ENCODE peak calls at places on chromosome 5, in five cellular contexts. One of them, this sample, is unnamed.

GRCh38 chr5:112125910-112126309 is 293.2 kb downstream of the EPB41L4A start:
- DNase-seq in Panc1: no peak
- DNase-seq in CD8-positive, alpha-beta T cell: no peak
- DNase-seq in dorsolateral prefrontal cortex: no peak
- DNase-seq in sigmoid colon: no peak
- DNase-seq in this sample: no peak

GRCh38 chr5:83368317-83368716 is 103.2 kb upstream of the VCAN start:
- DNase-seq in Panc1: no peak
- DNase-seq in CD8-positive, alpha-beta T cell: no peak
- DNase-seq in dorsolateral prefrontal cortex: no peak
- DNase-seq in sigmoid colon: no peak
- DNase-seq in this sample: no peak

GRCh38 chr5:64612349-64612961 is 77.8 kb upstream of the SHISAL2B start:
- DNase-seq in Panc1: peak
- DNase-seq in CD8-positive, alpha-beta T cell: no peak
- DNase-seq in dorsolateral prefrontal cortex: no peak
- DNase-seq in sigmoid colon: no peak
- DNase-seq in this sample: peak

GRCh38 chr5:37857696-37858095 is 17.9 kb upstream of the GDNF start:
- DNase-seq in Panc1: no peak
- DNase-seq in CD8-positive, alpha-beta T cell: no peak
- DNase-seq in dorsolateral prefrontal cortex: no peak
- DNase-seq in sigmoid colon: no peak
- DNase-seq in this sample: no peak

GRCh38 chr5:122941737-122942136 is 94.8 kb downstream of the PPIC start:
- DNase-seq in Panc1: no peak
- DNase-seq in CD8-positive, alpha-beta T cell: no peak
- DNase-seq in dorsolateral prefrontal cortex: no peak
- DNase-seq in sigmoid colon: no peak
- DNase-seq in this sample: no peak

GRCh38 chr5:173581408-173582197 is 34.8 kb downstream of the BOD1 start:
- DNase-seq in Panc1: no peak
- DNase-seq in CD8-positive, alpha-beta T cell: no peak
- DNase-seq in dorsolateral prefrontal cortex: no peak
- DNase-seq in sigmoid colon: no peak
- DNase-seq in this sample: no peak

GRCh38 chr5:33105521-33105941 is 335.2 kb upstream of the TARS1 start:
- DNase-seq in Panc1: no peak
- DNase-seq in CD8-positive, alpha-beta T cell: no peak
- DNase-seq in dorsolateral prefrontal cortex: no peak
- DNase-seq in sigmoid colon: no peak
- DNase-seq in this sample: no peak

GRCh38 chr5:80654054-80654390 is 430 bp upstream of the MSH3 start:
- DNase-seq in Panc1: no peak
- DNase-seq in CD8-positive, alpha-beta T cell: no peak
- DNase-seq in dorsolateral prefrontal cortex: no peak
- DNase-seq in sigmoid colon: no peak
- DNase-seq in this sample: peak

GRCh38 chr5:141951341-141951781 is 6.6 kb downstream of the PCDH12 start:
- DNase-seq in Panc1: no peak
- DNase-seq in CD8-positive, alpha-beta T cell: peak
- DNase-seq in dorsolateral prefrontal cortex: no peak
- DNase-seq in sigmoid colon: no peak
- DNase-seq in this sample: no peak

GRCh38 chr5:176438959-176439757 is 9.0 kb upstream of the FAF2 start:
- DNase-seq in Panc1: no peak
- DNase-seq in CD8-positive, alpha-beta T cell: peak
- DNase-seq in dorsolateral prefrontal cortex: no peak
- DNase-seq in sigmoid colon: no peak
- DNase-seq in this sample: no peak

GRCh38 chr5:1515311-1515920 is 8.3 kb downstream of the LPCAT1 start:
- DNase-seq in Panc1: no peak
- DNase-seq in CD8-positive, alpha-beta T cell: peak
- DNase-seq in dorsolateral prefrontal cortex: peak
- DNase-seq in sigmoid colon: peak
- DNase-seq in this sample: peak

GRCh38 chr5:166532821-166533220 is 1758.6 kb upstream of the WWC1 start:
- DNase-seq in Panc1: no peak
- DNase-seq in CD8-positive, alpha-beta T cell: no peak
- DNase-seq in dorsolateral prefrontal cortex: no peak
- DNase-seq in sigmoid colon: no peak
- DNase-seq in this sample: no peak

GRCh38 chr5:109876030-109876726 is 186.5 kb downstream of the MAN2A1 start:
- DNase-seq in Panc1: no peak
- DNase-seq in CD8-positive, alpha-beta T cell: no peak
- DNase-seq in dorsolateral prefrontal cortex: no peak
- DNase-seq in sigmoid colon: no peak
- DNase-seq in this sample: no peak
- H3K27ac ChIP-seq in Panc1: no peak
- H3K27ac ChIP-seq in CD8-positive, alpha-beta T cell: no peak
- H3K27ac ChIP-seq in dorsolateral prefrontal cortex: no peak
- H3K27ac ChIP-seq in sigmoid colon: no peak
- H3K27ac ChIP-seq in this sample: no peak

DNA sequence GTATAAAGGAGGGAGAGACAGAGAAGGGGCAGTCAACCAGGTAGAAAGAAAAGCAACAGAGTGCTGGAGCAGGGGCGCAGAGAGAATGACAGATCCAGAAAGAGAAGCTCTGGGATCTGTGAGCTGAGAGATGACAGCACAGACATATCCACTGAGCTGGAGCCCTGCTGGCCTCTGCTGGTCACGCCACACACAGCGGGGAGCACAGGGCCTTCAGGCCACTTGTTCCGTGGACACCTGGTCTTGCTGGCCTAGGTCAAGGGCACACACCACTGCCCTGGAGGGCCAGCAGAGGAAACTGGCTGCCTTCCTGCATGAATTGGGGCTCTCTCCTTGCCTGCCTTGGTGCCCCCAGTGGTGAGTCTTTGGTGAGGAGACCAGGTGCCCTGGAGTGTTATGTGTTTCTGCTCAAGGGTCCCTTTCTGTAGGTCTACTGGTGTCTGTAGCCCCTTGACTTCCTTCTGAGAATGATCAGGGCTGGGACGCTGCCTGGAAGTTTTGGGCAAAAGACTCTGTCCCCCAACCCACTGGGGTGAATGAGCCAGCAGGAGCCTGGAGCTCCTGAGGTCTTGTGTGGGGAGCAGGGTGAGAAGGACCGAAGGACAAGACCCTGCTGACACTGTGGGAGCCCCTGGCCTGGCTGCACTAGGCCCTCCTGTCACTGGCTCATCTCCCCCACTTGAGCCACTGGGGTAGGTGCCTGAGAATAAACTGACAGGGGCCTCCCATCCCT is 59.2 kb upstream of the ADAMTS2 start:
- DNase-seq in Panc1: no peak
- DNase-seq in CD8-positive, alpha-beta T cell: peak
- DNase-seq in dorsolateral prefrontal cortex: no peak
- DNase-seq in sigmoid colon: no peak
- DNase-seq in this sample: no peak
- TF ChIP-seq CTCF in Panc1: no peak
- TF ChIP-seq CTCF in CD8-positive, alpha-beta T cell: no peak
- TF ChIP-seq CTCF in dorsolateral prefrontal cortex: no peak
- TF ChIP-seq CTCF in sigmoid colon: no peak
- TF ChIP-seq CTCF in this sample: no peak

GRCh38 chr5:40683351-40683750 is 3.6 kb downstream of the PTGER4 start:
- DNase-seq in Panc1: no peak
- DNase-seq in CD8-positive, alpha-beta T cell: no peak
- DNase-seq in dorsolateral prefrontal cortex: no peak
- DNase-seq in sigmoid colon: no peak
- DNase-seq in this sample: no peak
- H3K27ac ChIP-seq in Panc1: peak
- H3K27ac ChIP-seq in CD8-positive, alpha-beta T cell: peak
- H3K27ac ChIP-seq in dorsolateral prefrontal cortex: no peak
- H3K27ac ChIP-seq in sigmoid colon: peak
- H3K27ac ChIP-seq in this sample: no peak

GRCh38 chr5:146662229-146662628 is 146.2 kb upstream of the GPR151 start:
- DNase-seq in Panc1: no peak
- DNase-seq in CD8-positive, alpha-beta T cell: no peak
- DNase-seq in dorsolateral prefrontal cortex: no peak
- DNase-seq in sigmoid colon: no peak
- DNase-seq in this sample: no peak
- TF ChIP-seq CTCF in Panc1: peak
- TF ChIP-seq CTCF in CD8-positive, alpha-beta T cell: peak
- TF ChIP-seq CTCF in dorsolateral prefrontal cortex: no peak
- TF ChIP-seq CTCF in sigmoid colon: peak
- TF ChIP-seq CTCF in this sample: peak

GRCh38 chr5:151695464-151695863 is 8.7 kb upstream of the SPARC start:
- DNase-seq in Panc1: no peak
- DNase-seq in CD8-positive, alpha-beta T cell: no peak
- DNase-seq in dorsolateral prefrontal cortex: no peak
- DNase-seq in sigmoid colon: no peak
- DNase-seq in this sample: no peak
- H3K27ac ChIP-seq in Panc1: peak
- H3K27ac ChIP-seq in CD8-positive, alpha-beta T cell: no peak
- H3K27ac ChIP-seq in dorsolateral prefrontal cortex: no peak
- H3K27ac ChIP-seq in sigmoid colon: peak
- H3K27ac ChIP-seq in this sample: peak